ENCODE peak calls at places on chromosome 1, in five cellular contexts. H is neural progenitor cell, E is HL-60, Z is NCI-H1105, N is HEK293T. B is an unnamed sample.

GRCh38 chr1:203528098-203528497 is 34.1 kb downstream of the OPTC start:
- DNase-seq in H (peak), E (no peak), Z (no peak), N (no peak), B (no peak)

GRCh38 chr1:116496898-116497297 is 73.9 kb downstream of the CD58 start:
- DNase-seq in H (no peak), E (no peak), Z (no peak), N (no peak), B (no peak)

GRCh38 chr1:112594208-112594876 is 24.6 kb downstream of the ST7L start:
- DNase-seq in H (no peak), E (no peak), Z (peak), N (no peak), B (no peak)

GRCh38 chr1:68141079-68141800 is 90.8 kb upstream of the DIRAS3 start:
- DNase-seq in H (peak), E (no peak), Z (no peak), N (no peak), B (no peak)

GRCh38 chr1:86906419-86906818 is 7.5 kb downstream of the SELENOF start:
- DNase-seq in H (no peak), E (no peak), Z (peak), N (peak), B (no peak)

GRCh38 chr1:108643492-108644333 is 17.2 kb downstream of the HENMT1 start:
- DNase-seq in H (peak), E (peak), Z (peak), N (peak), B (no peak)

GRCh38 chr1:163191301-163191700 is 11.4 kb downstream of the RGS5 start:
- DNase-seq in H (no peak), E (no peak), Z (no peak), N (no peak), B (no peak)

GRCh38 chr1:168121314-168122029 is 15.3 kb downstream of the GPR161 start:
- DNase-seq in H (no peak), E (no peak), Z (no peak), N (no peak), B (peak)

GRCh38 chr1:53721088-53721487 is 17.9 kb downstream of the GLIS1 start:
- DNase-seq in H (no peak), E (no peak), Z (no peak), N (no peak), B (no peak)

GRCh38 chr1:27630859-27631491 is 4.0 kb downstream of the FGR start:
- DNase-seq in H (no peak), E (peak), Z (no peak), N (no peak), B (peak)

GRCh38 chr1:216221260-216221700 is 202.0 kb downstream of the USH2A start:
- DNase-seq in H (peak), E (no peak), Z (peak), N (peak), B (no peak)

GRCh38 chr1:232950919-232951579 is 638 bp downstream of the NTPCR start:
- DNase-seq in H (peak), E (no peak), Z (no peak), N (peak), B (no peak)